ENCODE peak calls at places on chromosomes 12 and 14, in seven cellular contexts. H is putamen; G is D341Med; E is mesenteric fat pad; W is stimulated activated CD8-positive, alpha-beta memory T cell treated with anti-CD3 and anti-CD28 coated beads, Interleukin-2, amount 100 ng/mL, for 1 hour; C is T-cell; B is gastrocnemius medialis. A is an unnamed sample.

GRCh38 chr14:58955294-58955821 is 233.1 kb upstream of the DAAM1 start:
- DNase-seq in H (no peak), G (no peak), E (no peak), W (no peak), C (no peak), B (no peak), A (no peak)

GRCh38 chr12:113227169-113227568 is 5.9 kb downstream of the TPCN1 start:
- DNase-seq in H (no peak), G (no peak), E (no peak), W (no peak), C (no peak), B (peak), A (no peak)

GRCh38 chr12:10143205-10143604 is 13.2 kb upstream of the CLEC7A start:
- DNase-seq in H (no peak), G (no peak), E (no peak), W (no peak), C (no peak), B (no peak), A (no peak)

GRCh38 chr12:89863968-89864367 is 155.3 kb upstream of the ATP2B1 start:
- DNase-seq in H (no peak), G (no peak), E (no peak), W (no peak), C (no peak), B (no peak), A (no peak)

GRCh38 chr14:71647086-71647784 is 285.0 kb upstream of the RGS6 start:
- DNase-seq in H (no peak), G (peak), E (no peak), W (no peak), C (no peak), B (no peak), A (no peak)

GRCh38 chr12:124031058-124031457 is 58.0 kb downstream of the ZNF664 start:
- DNase-seq in H (no peak), G (no peak), E (no peak), W (no peak), C (no peak), B (no peak), A (no peak)

GRCh38 chr12:71708658-71709057 is 22.8 kb downstream of the TMEM19 start:
- DNase-seq in H (no peak), G (no peak), E (no peak), W (no peak), C (no peak), B (no peak), A (no peak)

GRCh38 chr14:61690982-61691381 is 4.3 kb upstream of the HIF1A start:
- DNase-seq in H (no peak), G (no peak), E (no peak), W (no peak), C (no peak), B (no peak), A (no peak)

GRCh38 chr12:76872415-76872814 is 6.4 kb downstream of the CSRP2 start:
- DNase-seq in H (no peak), G (no peak), E (no peak), W (no peak), C (no peak), B (no peak), A (no peak)

GRCh38 chr14:99568567-99569560 is 35.1 kb downstream of the CCDC85C start:
- DNase-seq in H (no peak), G (no peak), E (no peak), W (no peak), C (no peak), B (no peak), A (no peak)

GRCh38 chr12:452667-453210 is 7.0 kb upstream of the B4GALNT3 start:
- DNase-seq in H (no peak), G (no peak), E (no peak), W (no peak), C (peak), B (no peak), A (no peak)

GRCh38 chr12:16063728-16064127 is 152.6 kb downstream of the DERA start:
- DNase-seq in H (no peak), G (no peak), E (no peak), W (no peak), C (no peak), B (no peak), A (no peak)

GRCh38 chr14:104677506-104678332 is 11.7 kb upstream of the INF2 start:
- DNase-seq in H (peak), G (no peak), E (no peak), W (no peak), C (peak), B (peak), A (no peak)

GRCh38 chr14:54854181-54854580 is 48.4 kb downstream of the GCH1 start:
- DNase-seq in H (no peak), G (no peak), E (no peak), W (no peak), C (no peak), B (no peak), A (no peak)

GRCh38 chr12:113961921-113962710 is 4.0 kb downstream of the RBM19 start:
- DNase-seq in H (no peak), G (no peak), E (no peak), W (no peak), C (no peak), B (no peak), A (no peak)

GRCh38 chr12:23657598-23657997 is 291.9 kb downstream of the SOX5 start:
- DNase-seq in H (no peak), G (no peak), E (no peak), W (no peak), C (no peak), B (no peak), A (no peak)

GRCh38 chr12:62438098-62438692 is 28.4 kb upstream of the MON2 start:
- DNase-seq in H (peak), G (peak), E (no peak), W (no peak), C (peak), B (no peak), A (peak)

GRCh38 chr12:132430838-132431826 is 58.8 kb upstream of the FBRSL1 start:
- DNase-seq in H (no peak), G (peak), E (no peak), W (no peak), C (no peak), B (no peak), A (no peak)

GRCh38 chr14:38958589-38958988 is 144.4 kb downstream of the SEC23A start:
- DNase-seq in H (no peak), G (no peak), E (no peak), W (no peak), C (no peak), B (no peak), A (no peak)

GRCh38 chr14:24609667-24610344 is at the start of gene GZMH:
- DNase-seq in H (no peak), G (no peak), E (no peak), W (no peak), C (no peak), B (no peak), A (no peak)

GRCh38 chr14:78709795-78710569 is 539.8 kb downstream of the NRXN3 start:
- DNase-seq in H (peak), G (no peak), E (no peak), W (no peak), C (no peak), B (no peak), A (no peak)

A was measured in SK-N-MC.